ENCODE peak calls at places on chromosomes 1 and 21, in seven cellular contexts. Q is IMR-90, P is H9, J is neuronal stem cell, H is H1, W is mesenchymal stem cell, A is trophoblast cell. C is an unnamed sample.

GRCh38 chr1:243253211-243253926 is 1.7 kb downstream of the CEP170 start:
- DNase-seq in Q (peak; percentile 37), P (no peak), J (no peak), H (no peak), W (no peak), A (no peak), C (no peak)

GRCh38 chr1:102799496-102799895 is 308.8 kb downstream of the COL11A1 start:
- DNase-seq in Q (peak; percentile 59), P (no peak), J (no peak), H (no peak), W (peak; percentile 38), A (no peak), C (no peak)

GRCh38 chr1:98325646-98326441 is 335.7 kb upstream of the SNX7 start:
- DNase-seq in Q (peak; percentile 86), P (no peak), J (no peak), H (no peak), W (peak; percentile 86), A (peak; percentile 94), C (no peak)

GRCh38 chr1:197675475-197676324 is 99.6 kb downstream of the DENND1B start:
- DNase-seq in Q (peak; percentile 22), P (no peak), J (no peak), H (no peak), W (peak; percentile 33), A (peak; percentile 7), C (no peak)

GRCh38 chr1:29471487-29472313 is 235.4 kb downstream of the PTPRU start:
- DNase-seq in Q (no peak), P (peak; percentile 41), J (no peak), H (no peak), W (no peak), A (no peak), C (peak; percentile 23)

GRCh38 chr1:227432181-227432535 is 113.9 kb upstream of the CDC42BPA start:
- DNase-seq in Q (no peak), P (no peak), J (no peak), H (no peak), W (no peak), A (no peak), C (no peak)

GRCh38 chr1:89546934-89547562 is 22.4 kb downstream of the LRRC8B start:
- DNase-seq in Q (no peak), P (no peak), J (no peak), H (no peak), W (no peak), A (no peak), C (no peak)

GRCh38 chr1:206907304-206907991 is 10.2 kb downstream of the IL24 start:
- DNase-seq in Q (no peak), P (peak; percentile 54), J (peak; percentile 37), H (peak; percentile 77), W (no peak), A (peak; percentile 50), C (peak; percentile 67)

GRCh38 chr1:51321924-51322280 is 8.5 kb downstream of the TTC39A start:
- DNase-seq in Q (no peak), P (no peak), J (no peak), H (no peak), W (no peak), A (no peak), C (no peak)

GRCh38 chr1:143721024-143721373 is 250.8 kb downstream of the FAM72C start:
- DNase-seq in Q (no peak), P (no peak), J (no peak), H (no peak), W (no peak), A (no peak), C (no peak)

GRCh38 chr1:164977561-164977960 is 379.0 kb downstream of the LMX1A start:
- DNase-seq in Q (no peak), P (no peak), J (no peak), H (no peak), W (no peak), A (no peak), C (no peak)

GRCh38 chr1:100265562-100265930 is 470 bp upstream of the RTCA start:
- DNase-seq in Q (peak; percentile 38), P (no peak), J (no peak), H (no peak), W (no peak), A (peak; percentile 47), C (no peak)

GRCh38 chr1:66624412-66625060 is 90.6 kb downstream of the SGIP1 start:
- DNase-seq in Q (peak; percentile 77), P (no peak), J (no peak), H (no peak), W (peak; percentile 81), A (peak; percentile 59), C (no peak)

GRCh38 chr1:57671750-57672149 is 247.9 kb upstream of the DAB1 start:
- DNase-seq in Q (no peak), P (no peak), J (no peak), H (no peak), W (no peak), A (no peak), C (no peak)

GRCh38 chr1:241542199-241542907 is 10.2 kb downstream of the KMO start:
- DNase-seq in Q (no peak), P (no peak), J (no peak), H (no peak), W (no peak), A (peak; percentile 73), C (no peak)

GRCh38 chr1:92992066-92992465 is 30.8 kb upstream of the DIPK1A start:
- DNase-seq in Q (peak; percentile 6), P (no peak), J (no peak), H (no peak), W (no peak), A (no peak), C (no peak)

GRCh38 chr1:56710646-56711045 is 65.5 kb downstream of the PRKAA2 start:
- DNase-seq in Q (peak; percentile 88), P (no peak), J (no peak), H (no peak), W (peak; percentile 68), A (peak; percentile 71), C (no peak)

GRCh38 chr1:174871886-174872285 is 127.9 kb upstream of the CACYBP start:
- DNase-seq in Q (no peak), P (no peak), J (no peak), H (no peak), W (no peak), A (peak; percentile 93), C (peak; percentile 85)

GRCh38 chr21:36200089-36200561 is 43.5 kb downstream of the DOP1B start:
- DNase-seq in Q (no peak), P (no peak), J (no peak), H (no peak), W (no peak), A (no peak), C (no peak)

GRCh38 chr1:225819346-225820192 is 9.6 kb downstream of the EPHX1 start:
- DNase-seq in Q (no peak), P (no peak), J (no peak), H (no peak), W (no peak), A (no peak), C (no peak)

GRCh38 chr21:15627823-15628222 is 102.0 kb upstream of the USP25 start:
- DNase-seq in Q (no peak), P (no peak), J (no peak), H (no peak), W (peak; percentile 24), A (no peak), C (no peak)

GRCh38 chr1:82260051-82260450 is 459.3 kb downstream of the ADGRL2 start:
- DNase-seq in Q (no peak), P (no peak), J (no peak), H (no peak), W (peak; percentile 5), A (no peak), C (no peak)

GRCh38 chr1:241815957-241816356 is 32.0 kb upstream of the EXO1 start:
- DNase-seq in Q (no peak), P (no peak), J (no peak), H (no peak), W (no peak), A (no peak), C (no peak)

GRCh38 chr1:51663721-51664120 is 46.8 kb downstream of the OSBPL9 start:
- DNase-seq in Q (no peak), P (no peak), J (no peak), H (no peak), W (no peak), A (no peak), C (no peak)

GRCh38 chr1:42922687-42923366 is 35.8 kb downstream of the SLC2A1 start:
- DNase-seq in Q (peak; percentile 69), P (peak; percentile 88), J (peak; percentile 48), H (peak; percentile 68), W (peak; percentile 79), A (peak; percentile 67), C (peak; percentile 98)

GRCh38 chr1:151915066-151915686 is 5.9 kb upstream of the THEM4 start:
- DNase-seq in Q (peak; percentile 8), P (no peak), J (no peak), H (no peak), W (no peak), A (no peak), C (no peak)
- H2AK5ac ChIP-seq in Q (no peak overlapping the region), P (no peak overlapping the region), J (no peak overlapping the region), H (no peak overlapping the region), W (no peak overlapping the region), A (no peak overlapping the region), C (no peak overlapping the region)

GRCh38 chr1:3679098-3679555 is 26.8 kb downstream of the TP73 start:
- DNase-seq in Q (no peak), P (no peak), J (no peak), H (no peak), W (no peak), A (no peak), C (no peak)

GRCh38 chr1:3675436-3675835 is 23.1 kb downstream of the TP73 start:
- DNase-seq in Q (no peak), P (no peak), J (no peak), H (no peak), W (no peak), A (no peak), C (no peak)

GRCh38 chr1:3678361-3679097 is 26.2 kb downstream of the TP73 start:
- DNase-seq in Q (no peak), P (peak; percentile 87), J (no peak), H (peak; percentile 72), W (no peak), A (no peak), C (peak; percentile 79)

GRCh38 chr1:3676581-3677410 is 24.5 kb downstream of the TP73 start:
- DNase-seq in Q (no peak), P (no peak), J (no peak), H (no peak), W (no peak), A (no peak), C (no peak)

GRCh38 chr1:3677411-3677944 is 25.2 kb downstream of the TP73 start:
- DNase-seq in Q (no peak), P (no peak), J (no peak), H (no peak), W (no peak), A (no peak), C (no peak)
- H3K27ac ChIP-seq in Q (no peak overlapping the region), P (no peak overlapping the region), J (no peak overlapping the region), H (no peak overlapping the region), W (no peak overlapping the region), A (no peak overlapping the region), C (no peak overlapping the region)

DNA sequence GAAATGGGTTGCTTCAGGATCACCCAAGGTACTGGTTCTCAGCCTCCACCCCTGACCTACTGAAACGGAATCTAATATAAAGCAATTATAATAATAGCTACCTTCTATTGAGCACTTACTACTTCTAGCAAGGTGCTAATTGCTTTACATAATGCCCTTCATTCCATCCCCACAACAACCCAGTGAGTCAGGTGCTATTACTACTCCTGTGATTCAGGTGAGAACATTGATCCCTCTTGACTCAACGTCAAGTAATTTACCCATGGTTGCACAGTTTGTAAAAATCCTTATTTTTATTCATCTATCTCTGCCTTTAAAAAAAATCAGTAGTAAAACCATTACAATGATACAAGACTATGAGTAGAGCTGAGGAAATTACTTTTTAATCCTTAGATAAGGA is 85.2 kb downstream of the UCHL5 start:
- DNase-seq in Q (no peak), P (no peak), J (no peak), H (no peak), W (no peak), A (peak; percentile 43), C (no peak)
- H2AK5ac ChIP-seq in Q (no peak overlapping the region), P (no peak overlapping the region), J (no peak overlapping the region), H (no peak overlapping the region), W (no peak overlapping the region), A (no peak overlapping the region), C (no peak overlapping the region)

GRCh38 chr1:47434051-47434842 is 3.6 kb upstream of the FOXD2 start:
- DNase-seq in Q (peak; percentile 64), P (peak; percentile 59), J (no peak), H (no peak), W (peak; percentile 22), A (peak; percentile 44), C (peak; percentile 70)
- H3K27ac ChIP-seq in Q (no peak overlapping the region), P (no peak overlapping the region), J (no peak overlapping the region), H (no peak overlapping the region), W (no peak overlapping the region), A (no peak overlapping the region), C (no peak overlapping the region)